ENCODE peak calls at places on chromosome 20, in four cellular contexts. Z is EL, N is fibroblast of gingiva, Y is KBM-7. G is an unnamed sample.

GRCh38 chr20:62378215-62378614 is 8.7 kb upstream of the RPS21 start:
- DNase-seq in Z (no peak), N (no peak), Y (no peak), G (no peak)

GRCh38 chr20:15265910-15266309 is 928.5 kb upstream of the FLRT3 start:
- DNase-seq in N (no peak), Y (no peak), Z (no peak), G (no peak)

GRCh38 chr20:48679603-48680002 is 148.2 kb downstream of the PREX1 start:
- DNase-seq in Y (no peak), Z (no peak), N (no peak), G (peak; percentile 93)

GRCh38 chr20:62916703-62917476 is 9.4 kb downstream of the DIDO1 start:
- DNase-seq in Y (no peak), Z (no peak), N (no peak), G (no peak)

GRCh38 chr20:34516874-34517542 is 786 bp downstream of the DYNLRB1 start:
- DNase-seq in N (no peak), Z (no peak), Y (peak; percentile 61), G (peak; percentile 41)

GRCh38 chr20:45429618-45430017 is 13.7 kb downstream of the PIGT start:
- DNase-seq in Z (no peak), Y (no peak), N (no peak), G (no peak)

GRCh38 chr20:53757472-53757913 is 163.9 kb upstream of the ZNF217 start:
- DNase-seq in Z (no peak), Y (no peak), N (no peak), G (no peak)

GRCh38 chr20:10637062-10637559 is 36.7 kb downstream of the JAG1 start:
- DNase-seq in Z (peak; percentile 70), Y (no peak), N (peak; percentile 58), G (no peak)

GRCh38 chr20:3011752-3012151 is 31.7 kb upstream of the GNRH2 start:
- DNase-seq in Y (no peak), N (no peak), Z (no peak), G (no peak)

GRCh38 chr20:61802721-61803311 is 262.9 kb downstream of the TAF4 start:
- DNase-seq in N (no peak), Z (no peak), Y (no peak), G (no peak)

GRCh38 chr20:673606-674005 is 2.0 kb downstream of the SCRT2 start:
- DNase-seq in Y (no peak), N (no peak), Z (no peak), G (no peak)

GRCh38 chr20:43920797-43921196 is 6.1 kb downstream of the TOX2 start:
- DNase-seq in Y (no peak), N (no peak), Z (no peak), G (no peak)

GRCh38 chr20:24968278-24968677 is 19.2 kb downstream of the CST7 start:
- DNase-seq in Y (no peak), Z (no peak), N (no peak), G (peak; percentile 30)

GRCh38 chr20:9660236-9660868 is 146.0 kb downstream of the LAMP5 start:
- DNase-seq in N (no peak), Y (peak; percentile 6), Z (peak; percentile 12), G (no peak)

GRCh38 chr20:36544134-36545018 is 3.1 kb downstream of the MYL9 start:
- DNase-seq in Y (no peak), Z (peak; percentile 85), N (peak; percentile 72), G (no peak)

G was measured in mucosa of descending colon.